ENCODE peak calls at places on chromosomes 11 and 22, in five cellular contexts. C is lower lobe of right lung, B is neuronal stem cell, U is heart left ventricle, W is Caco-2. O is an unnamed sample.

GRCh38 chr11:16771350-16772140 is 33.1 kb downstream of the C11orf58 start:
- DNase-seq in C (no peak), B (no peak), U (no peak), W (no peak), O (no peak)

GRCh38 chr11:13119361-13119760 is 110.2 kb downstream of the RASSF10 start:
- DNase-seq in C (no peak), B (no peak), U (no peak), W (no peak), O (no peak)

GRCh38 chr22:29043906-29044575 is 17.6 kb downstream of the C22orf31 start:
- DNase-seq in C (no peak), B (no peak), U (no peak), W (no peak), O (no peak)

GRCh38 chr11:30225642-30226041 is 5.2 kb upstream of the FSHB start:
- DNase-seq in C (no peak), B (no peak), U (no peak), W (no peak), O (no peak)

GRCh38 chr22:48520888-48521600 is 1306.6 kb downstream of the BRD1 start:
- DNase-seq in C (no peak), B (no peak), U (no peak), W (no peak), O (no peak)

GRCh38 chr11:57776101-57776511 is 14.5 kb downstream of the CTNND1 start:
- DNase-seq in C (peak; percentile 58), B (no peak), U (peak; percentile 57), W (no peak), O (peak; percentile 52)

GRCh38 chr11:69644962-69645675 is 4.2 kb downstream of the CCND1 start:
- DNase-seq in C (no peak), B (no peak), U (no peak), W (peak; percentile 48), O (no peak)

GRCh38 chr11:132802932-132803331 is 729.4 kb downstream of the OPCML start:
- DNase-seq in C (no peak), B (no peak), U (no peak), W (no peak), O (no peak)

GRCh38 chr11:79437981-79438630 is 2.7 kb downstream of the TENM4 start:
- DNase-seq in C (no peak), B (no peak), U (peak; percentile 34), W (no peak), O (no peak)

GRCh38 chr11:44804449-44805151 is 77.8 kb downstream of the TSPAN18 start:
- DNase-seq in C (no peak), B (no peak), U (no peak), W (no peak), O (no peak)

GRCh38 chr11:70761906-70762196 is 363.5 kb downstream of the CTTN start:
- DNase-seq in C (no peak), B (no peak), U (no peak), W (no peak), O (no peak)

GRCh38 chr11:83970061-83970671 is 684.0 kb upstream of the CCDC90B start:
- DNase-seq in C (no peak), B (no peak), U (no peak), W (no peak), O (no peak)

GRCh38 chr11:64870893-64871849 is 7.2 kb downstream of the EHD1 start:
- DNase-seq in C (no peak), B (no peak), U (no peak), W (no peak), O (no peak)

GRCh38 chr11:118046964-118047700 is 29.7 kb upstream of the TMPRSS4 start:
- DNase-seq in C (no peak), B (no peak), U (no peak), W (no peak), O (no peak)

GRCh38 chr11:46055371-46055770 is 65.9 kb downstream of the PHF21A start:
- DNase-seq in C (no peak), B (peak; percentile 11), U (no peak), W (no peak), O (no peak)

GRCh38 chr11:66852466-66853241 is 4.2 kb upstream of the LRFN4 start:
- DNase-seq in C (peak; percentile 26), B (no peak), U (no peak), W (peak; percentile 43), O (no peak)

GRCh38 chr11:65301491-65302329 is 13.0 kb upstream of the CDC42EP2 start:
- DNase-seq in C (peak; percentile 47), B (no peak), U (peak; percentile 86), W (peak; percentile 73), O (no peak)

GRCh38 chr11:62431171-62431895 is 12.5 kb downstream of the SCGB1A1 start:
- DNase-seq in C (no peak), B (no peak), U (no peak), W (no peak), O (peak; percentile 86)

GRCh38 chr22:34293324-34293723 is 373.0 kb upstream of the LARGE1 start:
- DNase-seq in C (no peak), B (no peak), U (peak; percentile 36), W (no peak), O (no peak)

GRCh38 chr11:86365566-86365965 is 9.1 kb upstream of the CCDC81 start:
- DNase-seq in C (no peak), B (no peak), U (no peak), W (no peak), O (peak; percentile 29)

GRCh38 chr11:13831707-13832106 is 130.8 kb upstream of the SPON1 start:
- DNase-seq in C (no peak), B (no peak), U (no peak), W (no peak), O (no peak)

GRCh38 chr11:133947298-133947905 is 9.4 kb downstream of the IGSF9B start:
- DNase-seq in C (no peak), B (peak; percentile 66), U (peak; percentile 70), W (no peak), O (no peak)

GRCh38 chr11:73453562-73453961 is 77.4 kb downstream of the RELT start:
- DNase-seq in C (no peak), B (no peak), U (no peak), W (no peak), O (no peak)

GRCh38 chr11:7573558-7574296 is 59.9 kb downstream of the PPFIBP2 start:
- DNase-seq in C (no peak), B (no peak), U (no peak), W (peak; percentile 96), O (no peak)

GRCh38 chr11:2932850-2933251 is 3.6 kb upstream of the PHLDA2 start:
- DNase-seq in C (peak; percentile 45), B (no peak), U (peak; percentile 19), W (peak; percentile 36), O (no peak)

GRCh38 chr11:61513143-61513740 is 4.7 kb downstream of the LRRC10B start:
- DNase-seq in C (no peak), B (no peak), U (no peak), W (peak; percentile 79), O (no peak)

GRCh38 chr11:115674831-115675230 is 170.6 kb upstream of the CADM1 start:
- DNase-seq in C (no peak), B (no peak), U (no peak), W (no peak), O (no peak)

GRCh38 chr11:33109242-33109641 is 52.0 kb downstream of the CSTF3 start:
- DNase-seq in C (no peak), B (no peak), U (no peak), W (no peak), O (no peak)

GRCh38 chr11:33103836-33104235 is 57.4 kb downstream of the CSTF3 start:
- DNase-seq in C (no peak), B (no peak), U (no peak), W (no peak), O (no peak)
- H3K27me3 ChIP-seq in C (no peaks in the 10 kb centered on the region), B (no peaks in the 10 kb centered on the region), U (no peaks in the 10 kb centered on the region), W (no peaks in the 10 kb centered on the region), O (no peaks in the 10 kb centered on the region)

GRCh38 chr22:27650572-27650971 is 151.0 kb downstream of the MN1 start:
- DNase-seq in C (no peak), B (no peak), U (no peak), W (no peak), O (no peak)
- H3K27me3 ChIP-seq in C (no peaks in the 10 kb centered on the region), B (no peaks in the 10 kb centered on the region), U (no peaks in the 10 kb centered on the region), W (no peaks in the 10 kb centered on the region), O (peaks cover 4% of the 10 kb centered on the region)

DNA sequence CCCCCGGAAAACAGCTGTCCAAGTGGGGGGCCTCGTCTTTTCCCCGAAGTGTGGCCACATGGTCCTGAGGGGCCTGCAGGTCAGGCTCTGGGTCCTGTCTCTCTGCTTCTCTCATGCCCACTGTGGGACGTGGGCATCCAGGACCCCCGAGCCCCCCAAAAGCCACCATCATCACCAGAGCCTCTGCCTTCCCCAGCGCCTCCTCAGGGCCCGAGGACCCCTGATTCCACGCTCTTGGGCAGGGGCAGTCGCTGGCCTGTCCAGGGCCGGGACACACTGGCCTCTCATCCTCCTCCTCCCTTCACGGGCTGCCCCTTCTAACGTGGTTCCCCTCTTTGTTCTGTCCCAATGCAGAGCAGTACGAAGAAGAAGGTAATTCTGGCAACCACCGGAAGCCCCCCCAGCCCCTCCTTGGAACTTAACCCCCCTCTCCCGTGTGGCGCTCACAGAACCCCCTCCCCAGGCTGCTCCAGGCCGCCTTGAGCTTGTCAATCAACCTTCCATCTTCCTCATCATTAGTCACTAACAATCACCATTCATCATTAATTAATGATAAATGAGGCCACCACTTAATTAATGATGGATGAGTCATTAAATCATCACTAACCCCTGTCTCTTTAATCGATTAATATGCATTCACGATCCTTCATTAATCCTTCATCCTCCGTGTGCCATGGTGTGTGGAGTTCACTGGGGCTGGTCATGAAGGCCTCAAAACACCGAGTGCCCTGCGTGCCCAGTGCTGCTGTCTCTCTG is 3.9 kb downstream of the TNNT3 start:
- DNase-seq in C (no peak), B (no peak), U (no peak), W (peak; percentile 7), O (no peak)
- H3K27me3 ChIP-seq in C (no peaks in the 10 kb centered on the region), B (no peaks in the 10 kb centered on the region), U (no peaks in the 10 kb centered on the region), W (no peaks in the 10 kb centered on the region), O (no peaks in the 10 kb centered on the region)

GRCh38 chr11:76208438-76208828 is 2.1 kb upstream of the WNT11 start:
- DNase-seq in C (no peak), B (no peak), U (no peak), W (no peak), O (no peak)

GRCh38 chr11:76205252-76206076 is 838 bp downstream of the WNT11 start:
- DNase-seq in C (no peak), B (no peak), U (no peak), W (peak; percentile 88), O (no peak)

GRCh38 chr11:76207642-76208378 is 1.5 kb upstream of the WNT11 start:
- DNase-seq in C (peak; percentile 87), B (peak; percentile 76), U (peak; percentile 85), W (peak; percentile 91), O (no peak)

GRCh38 chr11:76206077-76206326 is 300 bp downstream of the WNT11 start:
- DNase-seq in C (no peak), B (no peak), U (no peak), W (no peak), O (no peak)

DNA sequence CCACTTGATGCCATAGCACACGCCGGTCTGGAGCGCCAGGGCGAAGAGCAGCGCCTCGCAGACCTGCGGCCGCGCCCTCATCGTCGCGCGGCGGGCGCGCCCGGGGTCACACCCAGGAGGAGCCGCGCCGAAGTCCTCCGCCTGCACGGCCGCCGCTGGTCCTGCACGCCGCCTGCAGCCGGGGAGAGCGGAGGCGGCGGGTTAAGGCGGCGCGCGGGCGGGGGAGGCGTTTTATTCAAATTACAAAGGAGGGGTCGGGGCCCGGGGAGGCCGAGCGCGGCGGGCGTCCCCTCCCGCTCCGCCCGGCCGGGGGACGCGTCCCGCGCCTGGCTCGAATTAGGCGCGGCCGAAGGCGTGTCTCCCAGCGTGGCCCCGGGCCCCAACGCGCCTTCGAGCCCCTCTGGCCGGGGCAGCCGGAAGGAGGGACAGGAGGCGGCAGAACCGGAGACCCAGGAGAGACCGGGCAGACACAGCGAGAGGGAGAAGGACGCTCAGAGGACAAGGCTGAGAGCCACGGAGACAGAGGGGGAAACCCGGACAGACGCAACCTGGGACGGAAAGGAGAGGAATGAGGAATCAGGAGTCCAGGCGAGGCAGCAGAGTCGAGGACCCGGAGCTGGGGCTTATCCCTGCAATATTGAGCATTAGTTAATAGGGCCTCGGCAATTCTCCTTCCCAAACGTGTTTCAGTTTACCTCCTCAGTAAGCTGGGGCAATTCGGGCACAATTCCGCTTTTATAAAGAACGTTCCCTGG is at the start of gene WNT11:
- DNase-seq in C (peak; percentile 68), B (peak; percentile 76), U (peak; percentile 72), W (peak; percentile 89), O (no peak)
- H3K27me3 ChIP-seq in C (peaks cover 61% of the 10 kb centered on the region), B (peaks cover 78% of the 10 kb centered on the region), U (no peaks in the 10 kb centered on the region), W (peaks cover 1% of the 10 kb centered on the region), O (peaks cover 49% of the 10 kb centered on the region)

O was measured in BJ.